ENCODE peak calls at places on chromosomes 4 and X, in six cellular contexts. P is breast epithelium, H is neuronal stem cell, M is sigmoid colon, L is Peyer's patch, I is left ventricle myocardium inferior. C is an unnamed sample.
A peak's percentile ranks its signal among the peaks of the same experiment; 100 is the strongest.

GRCh38 chrX:132480581-132481203 is 8.1 kb downstream of the MBNL3 start:
- DNase-seq in I (no peak), M (no peak), P (no peak), H (no peak), L (peak; percentile 80), C (peak; percentile 30)

GRCh38 chrX:727738-728621 is 97.4 kb downstream of the SHOX start:
- DNase-seq in H (peak; percentile 24), I (no peak), M (peak; percentile 45), P (no peak), L (no peak), C (no peak)

GRCh38 chrX:147803948-147804347 is 107.8 kb upstream of the FMR1 start:
- DNase-seq in M (no peak), H (peak; percentile 3), L (no peak), P (no peak), I (no peak), C (no peak)

GRCh38 chr4:3689006-3689405 is 77.2 kb upstream of the ADRA2C start:
- DNase-seq in L (no peak), M (peak; percentile 53), I (no peak), H (no peak), P (no peak), C (no peak)

GRCh38 chr4:38313999-38314561 is 349.9 kb upstream of the KLF3 start:
- DNase-seq in P (no peak), I (no peak), M (no peak), H (no peak), L (peak; percentile 89), C (no peak)

GRCh38 chr4:155526452-155527169 is 140.0 kb upstream of the GUCY1A1 start:
- DNase-seq in H (no peak), P (no peak), I (no peak), M (no peak), L (no peak), C (no peak)

GRCh38 chr4:92111493-92111892 is 192.3 kb upstream of the GRID2 start:
- DNase-seq in H (no peak), M (no peak), L (no peak), P (no peak), I (no peak), C (no peak)

GRCh38 chr4:116387942-116388474 is 697.4 kb downstream of the TRAM1L1 start:
- DNase-seq in L (no peak), I (no peak), M (no peak), P (no peak), H (no peak), C (no peak)

GRCh38 chr4:127685292-127685691 is 44.9 kb upstream of the SLC25A31 start:
- DNase-seq in L (no peak), I (no peak), H (no peak), P (no peak), M (no peak), C (no peak)

GRCh38 chrX:24851776-24852175 is 158.1 kb downstream of the POLA1 start:
- DNase-seq in I (no peak), L (no peak), P (no peak), M (no peak), H (no peak), C (no peak)

GRCh38 chr4:173014113-173014558 is 154.5 kb upstream of the GALNT7 start:
- DNase-seq in I (peak; percentile 23), L (no peak), H (peak; percentile 54), M (no peak), P (no peak), C (no peak)

GRCh38 chrX:48854898-48855297 is 19.5 kb upstream of the PCSK1N start:
- DNase-seq in L (no peak), P (no peak), H (no peak), M (no peak), I (no peak), C (no peak)

GRCh38 chr4:102620697-102621497 is 119.7 kb downstream of the NFKB1 start:
- DNase-seq in M (no peak), H (peak; percentile 23), I (no peak), P (peak; percentile 34), L (peak; percentile 66), C (no peak)

DNA sequence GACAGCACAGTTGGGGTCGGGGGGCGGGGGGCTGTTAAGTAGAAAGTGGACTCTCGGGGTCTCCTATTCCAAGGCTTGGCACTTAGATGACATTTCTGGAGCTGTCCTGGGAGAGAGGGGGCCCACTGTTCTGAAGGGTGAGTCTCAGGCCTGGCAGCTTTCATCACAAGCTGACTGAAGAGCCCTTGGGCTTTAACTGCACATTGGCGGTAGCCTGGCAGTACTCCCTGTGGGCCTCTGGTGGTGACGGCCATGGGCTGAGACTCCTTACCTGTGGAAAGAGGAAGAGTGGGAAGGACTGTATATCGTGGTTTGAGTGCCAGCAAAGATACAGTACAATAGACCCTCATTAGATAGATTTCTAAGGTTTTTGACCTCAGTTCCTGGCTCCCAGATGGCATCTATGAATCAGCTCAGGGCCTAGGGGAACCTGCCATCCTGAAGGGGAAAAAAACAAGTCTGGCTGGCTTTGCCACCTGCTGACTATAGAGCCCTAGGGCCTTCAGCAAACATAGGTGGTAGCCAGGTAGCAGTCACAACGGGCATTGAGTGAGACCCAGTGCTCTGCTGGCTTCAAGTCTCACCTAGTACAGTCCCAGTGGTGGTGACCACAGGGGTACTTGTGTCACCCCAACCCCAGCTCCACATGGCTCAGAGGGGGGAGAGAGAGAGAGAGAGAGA is 87.9 kb downstream of the ANKRD17 start:
- DNase-seq in P (peak; percentile 20), H (no peak), I (no peak), L (no peak), M (no peak), C (no peak)
- H3K9me3 ChIP-seq in P (peaks cover 4% of the 10 kb centered on the region), H (peaks cover 79% of the 10 kb centered on the region), I (peaks cover 44% of the 10 kb centered on the region), L (no peaks in the 10 kb centered on the region), M (no peaks in the 10 kb centered on the region), C (no peaks in the 10 kb centered on the region)

GRCh38 chr4:7429069-7429416 is 5.7 kb downstream of the PSAPL1 start:
- DNase-seq in H (no peak), P (no peak), I (peak; percentile 2), L (peak; percentile 34), M (peak; percentile 35), C (no peak)

GRCh38 chr4:7425591-7426468 is 8.9 kb downstream of the PSAPL1 start:
- DNase-seq in M (peak; percentile 51), L (peak; percentile 30), P (peak; percentile 11), I (peak; percentile 7), H (no peak), C (no peak)

GRCh38 chr4:7428261-7429068 is 6.3 kb downstream of the PSAPL1 start:
- DNase-seq in I (peak; percentile 4), H (peak; percentile 24), L (peak; percentile 28), P (no peak), M (peak; percentile 55), C (no peak)

GRCh38 chr4:7426525-7427171 is 8.1 kb downstream of the PSAPL1 start:
- DNase-seq in H (no peak), P (peak; percentile 12), M (peak; percentile 44), L (peak; percentile 32), I (peak; percentile 11), C (no peak)

DNA sequence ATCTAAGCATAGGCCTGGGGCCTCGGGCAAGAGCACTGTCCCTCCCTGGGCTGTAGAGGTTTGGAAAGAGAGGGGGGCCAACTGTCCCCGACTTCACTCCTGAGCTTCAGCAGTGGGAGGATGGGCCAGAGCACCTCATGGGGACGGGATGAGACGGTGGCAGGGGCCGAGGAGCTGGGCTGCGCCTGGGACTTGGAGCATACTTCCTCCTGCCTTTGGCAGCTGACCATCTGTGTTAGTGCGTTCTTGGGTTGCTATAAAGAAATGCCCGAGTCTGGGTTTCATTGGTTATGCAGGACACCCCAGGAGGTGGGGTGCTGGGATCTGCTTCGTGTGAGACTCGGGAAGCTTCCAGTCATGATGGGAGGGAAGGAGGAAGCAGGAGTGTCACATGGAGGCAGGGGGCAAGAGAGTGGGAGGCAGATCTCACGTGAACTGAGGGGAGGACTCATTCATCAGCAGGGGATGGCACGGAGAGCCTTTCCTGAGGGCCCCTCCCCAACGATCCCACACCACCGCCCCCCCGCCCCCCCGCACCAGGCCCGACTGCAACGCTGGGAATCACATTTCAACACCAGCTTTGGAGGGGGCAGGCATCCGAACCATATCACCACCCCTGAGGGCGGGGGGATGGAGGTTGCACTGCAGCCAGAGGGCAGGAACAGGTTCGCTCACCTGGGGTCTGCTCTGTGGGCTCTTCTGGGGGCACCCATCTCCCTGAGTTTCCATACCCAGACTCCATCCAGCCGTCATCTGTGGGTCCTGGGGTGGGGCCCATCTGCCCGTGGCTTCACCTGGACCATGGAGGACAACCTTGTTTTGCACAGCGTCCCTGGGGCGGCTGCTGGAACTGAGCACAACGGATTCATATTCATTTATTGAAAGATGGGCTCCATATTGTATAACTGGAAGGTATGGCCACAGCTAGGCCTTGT is 7.1 kb downstream of the PSAPL1 start:
- DNase-seq in H (no peak), I (peak; percentile 3), P (peak; percentile 3), M (peak; percentile 53), L (peak; percentile 34), C (no peak)
- H3K27me3 ChIP-seq in H (no peaks in the 10 kb centered on the region), I (peaks cover under 1% of the 10 kb centered on the region), P (no peaks in the 10 kb centered on the region), M (no peaks in the 10 kb centered on the region), L (no peaks in the 10 kb centered on the region), C (no peaks in the 10 kb centered on the region)

GRCh38 chr4:10105920-10106319 is 10.7 kb downstream of the WDR1 start:
- DNase-seq in P (no peak), L (no peak), M (no peak), H (no peak), I (no peak), C (no peak)
- H3K4me1 ChIP-seq in P (peaks cover 31% of the 10 kb centered on the region), L (peaks cover 42% of the 10 kb centered on the region), M (no peaks in the 10 kb centered on the region), H (peaks cover 32% of the 10 kb centered on the region), I (peaks cover 99% of the 10 kb centered on the region), C (peaks cover 97% of the 10 kb centered on the region)

GRCh38 chrX:71171110-71171801 is 26.6 kb downstream of the NLGN3 start:
- DNase-seq in M (no peak), I (no peak), P (no peak), H (no peak), L (no peak), C (no peak)
- H3K9me3 ChIP-seq in M (no peaks in the 10 kb centered on the region), I (no peaks in the 10 kb centered on the region), P (no peaks in the 10 kb centered on the region), H (no peaks in the 10 kb centered on the region), L (no peaks in the 10 kb centered on the region), C (no peaks in the 10 kb centered on the region)

DNA sequence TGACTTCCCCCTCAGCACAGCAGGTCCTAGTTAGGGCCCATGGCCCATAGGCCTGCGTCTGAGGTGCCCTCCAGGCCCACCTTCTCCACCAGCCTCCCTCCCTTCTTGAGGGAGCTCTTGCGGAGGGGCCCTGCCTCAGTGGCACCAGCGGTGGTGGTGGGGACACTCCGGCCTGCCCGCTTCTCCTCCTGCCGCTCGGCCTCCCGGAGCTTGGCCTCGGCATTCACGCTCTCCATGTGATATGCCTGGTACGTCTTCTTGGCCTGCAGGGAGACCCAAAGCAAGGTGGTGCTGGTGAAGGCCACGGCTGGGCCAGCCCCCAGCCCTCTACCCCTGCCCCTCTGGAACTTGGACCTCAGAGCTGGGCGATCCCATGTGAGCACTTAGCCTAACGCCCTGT is 5.5 kb downstream of the ARHGAP4 start:
- DNase-seq in L (no peak), M (no peak), I (no peak), H (no peak), P (no peak), C (no peak)
- H3K27me3 ChIP-seq in L (no peaks in the 10 kb centered on the region), M (no peaks in the 10 kb centered on the region), I (no peaks in the 10 kb centered on the region), H (no peaks in the 10 kb centered on the region), P (no peaks in the 10 kb centered on the region), C (no peaks in the 10 kb centered on the region)

C was measured in CD8-positive, alpha-beta T cell.